ENCODE peak calls at places on chromosome 20, in five cellular contexts. C, O, K, U and Q are unnamed samples.

GRCh38 chr20:20225325-20225724 is 142.6 kb upstream of the INSM1 start:
- DNase-seq in C (no peak), O (no peak), K (no peak), U (no peak), Q (no peak)

GRCh38 chr20:63220696-63221399 is 4.9 kb upstream of the YTHDF1 start:
- DNase-seq in C (no peak), O (no peak), K (no peak), U (no peak), Q (no peak)

GRCh38 chr20:815914-816606 is 17.5 kb upstream of the FAM110A start:
- DNase-seq in C (peak; percentile 84), O (peak; percentile 61), K (peak; percentile 78), U (peak; percentile 49), Q (peak; percentile 59)

GRCh38 chr20:63219447-63219821 is 3.5 kb upstream of the YTHDF1 start:
- DNase-seq in C (no peak), O (no peak), K (no peak), U (no peak), Q (no peak)

GRCh38 chr20:23061713-23062561 is 12.5 kb upstream of the THBD start:
- DNase-seq in C (peak; percentile 82), O (peak; percentile 92), K (no peak), U (no peak), Q (no peak)

GRCh38 chr20:15627089-15627488 is 946.2 kb downstream of the KIF16B start:
- DNase-seq in C (no peak), O (no peak), K (no peak), U (no peak), Q (no peak)

GRCh38 chr20:40524071-40524470 is 165.0 kb downstream of the MAFB start:
- DNase-seq in C (no peak), O (no peak), K (no peak), U (no peak), Q (no peak)

GRCh38 chr20:56689852-56690485 is 60.9 kb downstream of the TFAP2C start:
- DNase-seq in C (peak; percentile 7), O (no peak), K (no peak), U (no peak), Q (no peak)

GRCh38 chr20:23649830-23650417 is 12.2 kb upstream of the CST3 start:
- DNase-seq in C (no peak), O (no peak), K (no peak), U (no peak), Q (no peak)

GRCh38 chr20:7879883-7880282 is 60.4 kb downstream of the HAO1 start:
- DNase-seq in C (peak; percentile 69), O (no peak), K (no peak), U (no peak), Q (no peak)

GRCh38 chr20:2387580-2387979 is 6.9 kb downstream of the TGM6 start:
- DNase-seq in C (no peak), O (no peak), K (no peak), U (no peak), Q (no peak)

GRCh38 chr20:12012241-12013222 is 94.8 kb downstream of the BTBD3 start:
- DNase-seq in C (peak; percentile 27), O (peak; percentile 70), K (peak; percentile 45), U (no peak), Q (no peak)

GRCh38 chr20:41960166-41960565 is 342.0 kb upstream of the CHD6 start:
- DNase-seq in C (no peak), O (no peak), K (no peak), U (no peak), Q (no peak)

GRCh38 chr20:9912858-9913434 is 74.1 kb upstream of the PAK5 start:
- DNase-seq in C (peak; percentile 77), O (peak; percentile 63), K (peak; percentile 40), U (no peak), Q (peak; percentile 2)

GRCh38 chr20:24969203-24970029 is 20.3 kb downstream of the CST7 start:
- DNase-seq in C (no peak), O (no peak), K (no peak), U (no peak), Q (no peak)

GRCh38 chr20:61671559-61671958 is 394.1 kb downstream of the TAF4 start:
- DNase-seq in C (no peak), O (no peak), K (no peak), U (no peak), Q (no peak)

GRCh38 chr20:45098096-45098773 is 2.7 kb downstream of the KCNS1 start:
- DNase-seq in C (peak; percentile 51), O (peak; percentile 23), K (peak; percentile 26), U (no peak), Q (no peak)

GRCh38 chr20:45094864-45095574 is 5.9 kb downstream of the KCNS1 start:
- DNase-seq in C (no peak), O (no peak), K (no peak), U (no peak), Q (no peak)

GRCh38 chr20:45095753-45096371 is 5.1 kb downstream of the KCNS1 start:
- DNase-seq in C (peak; percentile 90), O (peak; percentile 52), K (peak; percentile 72), U (peak; percentile 54), Q (peak; percentile 61)

GRCh38 chr20:45096781-45097180 is 4.1 kb downstream of the KCNS1 start:
- DNase-seq in C (no peak), O (no peak), K (no peak), U (no peak), Q (no peak)

DNA sequence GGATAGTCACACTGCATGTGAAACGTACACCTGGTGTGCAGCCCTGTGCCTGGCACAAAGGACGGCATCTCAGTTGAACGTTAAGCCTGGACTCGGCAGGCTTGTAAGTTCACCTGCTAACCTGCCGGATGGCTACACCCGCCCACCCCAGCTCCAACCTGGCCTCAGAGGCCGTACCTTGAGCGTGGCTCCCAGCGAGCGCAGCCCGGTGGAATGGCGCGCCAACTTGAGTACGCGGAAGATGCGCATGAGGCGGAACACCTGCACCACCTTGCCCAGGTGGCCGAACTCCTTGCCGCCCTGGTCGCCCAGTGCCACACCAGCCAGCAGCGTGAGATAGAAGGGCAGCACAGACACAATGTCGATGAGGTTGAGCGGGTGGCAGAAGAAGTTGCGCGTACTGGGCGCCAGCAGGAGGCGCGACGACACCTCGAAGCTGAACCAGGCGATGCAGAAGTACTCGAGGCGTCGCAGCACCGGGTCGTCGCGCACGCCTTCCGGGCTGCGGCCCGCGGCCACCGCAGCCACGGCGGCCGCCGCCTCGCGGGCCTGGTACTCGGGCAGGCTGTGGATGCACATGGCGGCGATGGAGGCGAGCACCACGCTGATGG is 3.3 kb downstream of the KCNS1 start:
- DNase-seq in C (no peak), O (peak; percentile 60), K (no peak), U (peak; percentile 33), Q (peak; percentile 26)
- H3K4me3 ChIP-seq in C (peak overlapping the region; percentile 59), O (no peak overlapping the region), K (no peak overlapping the region), U (peak overlapping the region; percentile 24), Q (no peak overlapping the region)

DNA sequence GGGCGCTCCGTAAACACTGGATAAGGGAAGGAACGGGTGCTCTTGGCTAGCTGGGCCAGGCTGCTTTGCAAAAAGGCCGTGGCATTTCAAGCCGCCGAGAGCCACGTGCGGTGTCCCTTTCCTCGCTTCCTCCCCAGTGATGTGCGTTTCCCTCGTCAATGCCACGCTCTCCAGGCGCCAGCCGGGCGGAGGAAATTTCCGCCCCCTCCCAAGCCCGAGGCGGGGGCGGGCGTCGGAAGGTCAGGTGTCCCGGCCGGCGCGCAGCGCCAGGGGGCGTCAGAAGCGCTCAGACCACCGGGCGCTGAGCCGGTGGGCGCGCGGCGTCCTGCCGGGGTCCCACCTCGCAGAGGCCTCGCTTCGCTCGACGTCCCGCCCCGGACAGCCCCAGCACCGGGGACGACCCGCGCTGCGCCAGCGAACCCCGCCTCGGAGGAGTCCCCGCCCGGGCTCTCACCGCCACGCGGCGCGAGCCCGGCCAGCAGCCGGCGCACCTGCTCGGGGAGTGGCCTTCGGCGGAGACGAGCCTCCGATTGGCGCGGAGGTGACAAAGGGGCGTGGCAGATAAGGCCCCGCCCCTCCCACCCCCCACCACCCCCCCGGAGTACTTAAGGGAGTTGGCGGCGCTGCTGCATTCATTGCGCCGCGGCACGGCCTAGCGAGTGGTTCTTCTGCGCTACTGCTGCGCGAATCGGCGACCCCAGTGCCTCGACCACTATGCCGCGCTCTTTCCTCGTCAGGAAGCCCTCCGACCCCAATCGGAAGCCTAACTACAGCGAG is at the start of gene SNAI1:
- DNase-seq in C (peak; percentile 92), O (peak; percentile 84), K (peak; percentile 93), U (peak; percentile 86), Q (peak; percentile 81)
- H3K4me1 ChIP-seq in C (peaks cover 42% of the 10 kb centered on the region), O (peaks cover 49% of the 10 kb centered on the region), K (peaks cover 12% of the 10 kb centered on the region), U (peaks cover 11% of the 10 kb centered on the region), Q (peaks cover 20% of the 10 kb centered on the region)

GRCh38 chr20:53678315-53678989 is 84.8 kb upstream of the ZNF217 start:
- DNase-seq in C (peak; percentile 24), O (no peak), K (no peak), U (no peak), Q (no peak)
- H3K4me3 ChIP-seq in C (no peak overlapping the region), O (no peak overlapping the region), K (no peak overlapping the region), U (peak overlapping the region; percentile 18), Q (no peak overlapping the region)

GRCh38 chr20:4855097-4855496 is 133.4 kb downstream of the PRND start:
- DNase-seq in C (no peak), O (no peak), K (no peak), U (no peak), Q (no peak)
- H3K4me1 ChIP-seq in C (no peaks in the 10 kb centered on the region), O (no peaks in the 10 kb centered on the region), K (no peaks in the 10 kb centered on the region), U (no peaks in the 10 kb centered on the region), Q (no peaks in the 10 kb centered on the region)

GRCh38 chr20:38937000-38937399 is 10.8 kb downstream of the FAM83D start:
- DNase-seq in C (no peak), O (no peak), K (no peak), U (no peak), Q (no peak)

GRCh38 chr20:38935967-38936407 is 9.8 kb downstream of the FAM83D start:
- DNase-seq in C (no peak), O (peak; percentile 42), K (no peak), U (no peak), Q (no peak)

GRCh38 chr20:38932457-38933120 is 6.4 kb downstream of the FAM83D start:
- DNase-seq in C (peak; percentile 31), O (peak; percentile 38), K (no peak), U (no peak), Q (no peak)

GRCh38 chr20:38934530-38934929 is 8.3 kb downstream of the FAM83D start:
- DNase-seq in C (no peak), O (no peak), K (no peak), U (no peak), Q (no peak)

GRCh38 chr20:38935285-38935684 is 9.1 kb downstream of the FAM83D start:
- DNase-seq in C (peak; percentile 7), O (peak; percentile 63), K (no peak), U (no peak), Q (no peak)
- H3K4me3 ChIP-seq in C (no peak overlapping the region), O (no peak overlapping the region), K (no peak overlapping the region), U (no peak overlapping the region), Q (no peak overlapping the region)

GRCh38 chr20:32508775-32509119 is 76.4 kb downstream of the NOL4L start:
- DNase-seq in C (no peak), O (no peak), K (no peak), U (no peak), Q (no peak)

GRCh38 chr20:32509639-32510066 is 75.5 kb downstream of the NOL4L start:
- DNase-seq in C (no peak), O (peak; percentile 71), K (no peak), U (peak; percentile 78), Q (peak; percentile 76)

GRCh38 chr20:32510601-32511357 is 74.4 kb downstream of the NOL4L start:
- DNase-seq in C (no peak), O (no peak), K (peak; percentile 45), U (no peak), Q (no peak)

GRCh38 chr20:32511358-32512046 is 73.6 kb downstream of the NOL4L start:
- DNase-seq in C (no peak), O (no peak), K (no peak), U (no peak), Q (no peak)

GRCh38 chr20:32510120-32510600 is 75.0 kb downstream of the NOL4L start:
- DNase-seq in C (no peak), O (no peak), K (no peak), U (peak; percentile 33), Q (no peak)
- H3K4me1 ChIP-seq in C (peaks cover 9% of the 10 kb centered on the region), O (peaks cover 24% of the 10 kb centered on the region), K (peaks cover 42% of the 10 kb centered on the region), U (peaks cover 42% of the 10 kb centered on the region), Q (peaks cover 75% of the 10 kb centered on the region)